ENCODE peak calls at places on chromosomes 3 and 15, in ten cellular contexts. O, G, Y, H, Z, F, N, A, U and S are unnamed samples.

GRCh38 chr15:91222052-91222451 is 122.0 kb downstream of the SV2B start:
- DNase-seq in O (no peak), G (no peak), Y (no peak), H (no peak), Z (no peak), F (no peak), N (no peak), A (no peak), U (no peak), S (no peak)

GRCh38 chr3:49908378-49909199 is 4.9 kb upstream of the MST1R start:
- DNase-seq in O (no peak), G (no peak), Y (no peak), H (no peak), Z (no peak), F (no peak), N (no peak), A (no peak), U (no peak), S (no peak)

GRCh38 chr15:68725736-68726135 is 95.0 kb downstream of the ANP32A start:
- DNase-seq in O (no peak), G (peak), Y (no peak), H (no peak), Z (peak), F (no peak), N (peak), A (no peak), U (no peak), S (peak)

GRCh38 chr3:43162573-43163084 is 56.8 kb upstream of the POMGNT2 start:
- DNase-seq in O (no peak), G (no peak), Y (no peak), H (no peak), Z (no peak), F (no peak), N (no peak), A (no peak), U (no peak), S (no peak)

GRCh38 chr15:80480909-80481308 is 76.7 kb downstream of the ARNT2 start:
- DNase-seq in O (no peak), G (peak), Y (no peak), H (no peak), Z (peak), F (peak), N (no peak), A (no peak), U (peak), S (peak)

GRCh38 chr3:89145995-89146394 is 38.6 kb downstream of the EPHA3 start:
- DNase-seq in O (no peak), G (no peak), Y (no peak), H (no peak), Z (no peak), F (peak), N (peak), A (peak), U (peak), S (no peak)

GRCh38 chr3:165645191-165645590 is 192.0 kb downstream of the BCHE start:
- DNase-seq in O (no peak), G (no peak), Y (no peak), H (no peak), Z (no peak), F (no peak), N (no peak), A (no peak), U (no peak), S (no peak)

GRCh38 chr3:119145500-119146167 is at the start of gene TEX55:
- DNase-seq in O (no peak), G (peak), Y (no peak), H (peak), Z (no peak), F (peak), N (peak), A (no peak), U (peak), S (no peak)

GRCh38 chr3:71350998-71351397 is 232.5 kb downstream of the FOXP1 start:
- DNase-seq in O (no peak), G (no peak), Y (no peak), H (no peak), Z (no peak), F (no peak), N (no peak), A (no peak), U (no peak), S (no peak)

GRCh38 chr3:125366132-125366531 is 9.0 kb downstream of the ZNF148 start:
- DNase-seq in O (no peak), G (no peak), Y (no peak), H (no peak), Z (no peak), F (no peak), N (no peak), A (no peak), U (no peak), S (no peak)
- TF ChIP-seq CTCF in O (no peak), G (no peak), Y (no peak), H (no peak), Z (no peak), F (no peak), N (no peak), A (no peak), U (no peak), S (no peak)

GRCh38 chr15:43824302-43825246 is at the start of gene MFAP1:
- DNase-seq in O (peak), G (peak), Y (peak), H (peak), Z (peak), F (peak), N (peak), A (peak), U (peak), S (peak)

GRCh38 chr15:43826029-43826507 is 734 bp upstream of the WDR76 start:
- DNase-seq in O (no peak), G (no peak), Y (no peak), H (no peak), Z (no peak), F (no peak), N (no peak), A (no peak), U (no peak), S (no peak)

DNA sequence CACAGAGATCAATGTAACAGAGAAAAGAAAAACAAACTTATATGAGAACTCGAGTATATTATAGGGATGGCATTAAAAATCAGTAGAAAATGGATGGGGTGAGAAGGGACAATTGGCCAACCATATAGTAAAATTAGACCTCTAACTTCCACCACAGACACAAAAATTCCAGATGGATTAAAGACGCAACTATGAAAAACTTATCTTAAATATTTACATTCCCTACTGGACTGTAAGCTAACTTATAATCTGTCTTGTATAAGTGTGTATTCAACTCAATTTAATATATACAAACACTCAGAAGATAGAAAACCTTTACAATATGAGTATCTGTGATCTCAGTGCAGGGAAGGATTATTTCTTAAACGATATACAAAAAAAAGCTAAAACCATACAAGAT is 3.0 kb downstream of the MFAP1 start:
- DNase-seq in O (no peak), G (no peak), Y (no peak), H (no peak), Z (no peak), F (no peak), N (no peak), A (no peak), U (no peak), S (no peak)
- H3K4me3 ChIP-seq in O (no peak), G (no peak), Y (no peak), H (no peak), Z (no peak), F (peak), N (no peak), A (no peak), U (no peak), S (no peak)

DNA sequence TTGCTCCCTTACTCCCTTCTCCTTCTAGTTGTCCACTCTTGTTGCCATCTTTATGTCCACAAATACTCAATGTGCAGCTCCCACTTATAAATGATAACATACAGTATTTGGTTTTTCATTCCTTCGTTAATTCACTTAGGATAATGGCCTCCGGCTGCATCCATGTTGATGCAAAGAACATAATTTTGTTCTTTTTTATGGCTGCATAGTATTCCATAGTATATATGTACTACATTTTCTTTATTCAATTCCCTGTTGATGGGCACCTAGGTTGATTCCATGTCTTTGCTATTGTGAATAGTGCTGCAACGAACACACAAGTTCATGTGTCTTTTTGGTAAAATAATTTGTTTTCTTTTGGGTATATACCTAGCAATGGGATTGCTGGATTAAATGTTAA is 21.3 kb upstream of the P3H2 start:
- DNase-seq in O (no peak), G (no peak), Y (no peak), H (no peak), Z (no peak), F (no peak), N (no peak), A (no peak), U (no peak), S (no peak)
- TF ChIP-seq CTCF in O (no peak), G (no peak), Y (no peak), H (no peak), Z (no peak), F (no peak), N (no peak), A (no peak), U (no peak), S (no peak)

GRCh38 chr3:59451800-59452741 is 402.2 kb upstream of the CFAP20DC start:
- DNase-seq in O (no peak), G (no peak), Y (no peak), H (no peak), Z (no peak), F (no peak), N (no peak), A (no peak), U (no peak), S (no peak)
- H3K4me3 ChIP-seq in O (no peak), G (no peak), Y (no peak), H (no peak), Z (no peak), F (no peak), N (no peak), A (no peak), U (no peak), S (no peak)